ENCODE peak calls at places on chromosomes 2 and 18, in six cellular contexts. One of them, this sample, is unnamed.

GRCh38 chr2:24873619-24874018 is 46.4 kb downstream of the ADCY3 start:
- DNase-seq in fibroblast of mammary gland: peak; percentile 38
- DNase-seq in prostate gland: no peak
- DNase-seq in WERI-Rb-1: no peak
- DNase-seq in BJ: no peak
- DNase-seq in tibial nerve: peak; percentile 69
- DNase-seq in this sample: no peak

GRCh38 chr2:231464576-231465540 is 574 bp upstream of the NCL start:
- DNase-seq in WERI-Rb-1: peak; percentile 97
- DNase-seq in BJ: no peak
- DNase-seq in tibial nerve: peak; percentile 98
- DNase-seq in fibroblast of mammary gland: peak; percentile 28
- DNase-seq in prostate gland: peak; percentile 99
- DNase-seq in this sample: no peak

GRCh38 chr2:27118525-27119329 is at the start of gene CGREF1:
- DNase-seq in fibroblast of mammary gland: no peak
- DNase-seq in BJ: no peak
- DNase-seq in WERI-Rb-1: peak; percentile 56
- DNase-seq in tibial nerve: no peak
- DNase-seq in prostate gland: no peak
- DNase-seq in this sample: no peak

GRCh38 chr2:50125230-50125629 is 906.7 kb downstream of the NRXN1 start:
- DNase-seq in BJ: no peak
- DNase-seq in tibial nerve: no peak
- DNase-seq in prostate gland: no peak
- DNase-seq in fibroblast of mammary gland: no peak
- DNase-seq in WERI-Rb-1: no peak
- DNase-seq in this sample: no peak

GRCh38 chr2:64524604-64525322 is 635 bp downstream of the AFTPH start:
- DNase-seq in prostate gland: peak; percentile 22
- DNase-seq in fibroblast of mammary gland: no peak
- DNase-seq in WERI-Rb-1: peak; percentile 46
- DNase-seq in BJ: no peak
- DNase-seq in tibial nerve: no peak
- DNase-seq in this sample: no peak

GRCh38 chr2:156320491-156320896 is 12.0 kb downstream of the NR4A2 start:
- DNase-seq in BJ: no peak
- DNase-seq in fibroblast of mammary gland: peak; percentile 59
- DNase-seq in prostate gland: no peak
- DNase-seq in tibial nerve: no peak
- DNase-seq in WERI-Rb-1: peak; percentile 73
- DNase-seq in this sample: no peak

GRCh38 chr2:211347328-211347727 is 790.9 kb downstream of the CPS1 start:
- DNase-seq in fibroblast of mammary gland: no peak
- DNase-seq in prostate gland: no peak
- DNase-seq in BJ: no peak
- DNase-seq in tibial nerve: no peak
- DNase-seq in WERI-Rb-1: no peak
- DNase-seq in this sample: no peak

GRCh38 chr2:176652300-176653182 is 383.3 kb downstream of the MTX2 start:
- DNase-seq in tibial nerve: peak; percentile 29
- DNase-seq in fibroblast of mammary gland: peak; percentile 74
- DNase-seq in WERI-Rb-1: peak; percentile 14
- DNase-seq in BJ: no peak
- DNase-seq in prostate gland: peak; percentile 8
- DNase-seq in this sample: peak; percentile 28

GRCh38 chr2:27685577-27685976 is 21.9 kb downstream of the SLC4A1AP start:
- DNase-seq in tibial nerve: no peak
- DNase-seq in fibroblast of mammary gland: no peak
- DNase-seq in BJ: no peak
- DNase-seq in WERI-Rb-1: no peak
- DNase-seq in prostate gland: no peak
- DNase-seq in this sample: no peak

GRCh38 chr2:42618972-42619371 is 50.5 kb downstream of the MTA3 start:
- DNase-seq in prostate gland: no peak
- DNase-seq in WERI-Rb-1: no peak
- DNase-seq in fibroblast of mammary gland: peak; percentile 53
- DNase-seq in tibial nerve: no peak
- DNase-seq in BJ: peak; percentile 26
- DNase-seq in this sample: peak; percentile 15

GRCh38 chr18:35467624-35468016 is 30.1 kb downstream of the INO80C start:
- DNase-seq in BJ: no peak
- DNase-seq in fibroblast of mammary gland: no peak
- DNase-seq in tibial nerve: no peak
- DNase-seq in prostate gland: no peak
- DNase-seq in WERI-Rb-1: no peak
- DNase-seq in this sample: no peak

GRCh38 chr18:35469696-35470095 is 28.1 kb downstream of the INO80C start:
- DNase-seq in prostate gland: no peak
- DNase-seq in BJ: no peak
- DNase-seq in tibial nerve: no peak
- DNase-seq in fibroblast of mammary gland: peak; percentile 16
- DNase-seq in WERI-Rb-1: no peak
- DNase-seq in this sample: no peak

GRCh38 chr18:35466334-35466733 is 31.4 kb downstream of the INO80C start:
- DNase-seq in WERI-Rb-1: no peak
- DNase-seq in BJ: no peak
- DNase-seq in fibroblast of mammary gland: no peak
- DNase-seq in prostate gland: no peak
- DNase-seq in tibial nerve: no peak
- DNase-seq in this sample: no peak

GRCh38 chr18:35464731-35465728 is 32.7 kb downstream of the INO80C start:
- DNase-seq in prostate gland: no peak
- DNase-seq in tibial nerve: no peak
- DNase-seq in fibroblast of mammary gland: no peak
- DNase-seq in BJ: no peak
- DNase-seq in WERI-Rb-1: no peak
- DNase-seq in this sample: no peak

GRCh38 chr18:35466815-35467623 is 30.7 kb downstream of the INO80C start:
- DNase-seq in BJ: no peak
- DNase-seq in prostate gland: no peak
- DNase-seq in tibial nerve: no peak
- DNase-seq in WERI-Rb-1: no peak
- DNase-seq in fibroblast of mammary gland: no peak
- DNase-seq in this sample: no peak
- H3K4me3 ChIP-seq in BJ: no peak overlapping the region
- H3K4me3 ChIP-seq in prostate gland: no peak overlapping the region
- H3K4me3 ChIP-seq in tibial nerve: no peak overlapping the region
- H3K4me3 ChIP-seq in WERI-Rb-1: no peak overlapping the region
- H3K4me3 ChIP-seq in fibroblast of mammary gland: no peak overlapping the region
- H3K4me3 ChIP-seq in this sample: no peak overlapping the region

GRCh38 chr2:44951714-44952113 is 10.2 kb downstream of the SIX3 start:
- DNase-seq in tibial nerve: no peak
- DNase-seq in prostate gland: no peak
- DNase-seq in fibroblast of mammary gland: no peak
- DNase-seq in WERI-Rb-1: no peak
- DNase-seq in BJ: no peak
- DNase-seq in this sample: no peak
- H3K4me3 ChIP-seq in tibial nerve: peak overlapping the region; percentile 13
- H3K4me3 ChIP-seq in prostate gland: no peak overlapping the region
- H3K4me3 ChIP-seq in fibroblast of mammary gland: no peak overlapping the region
- H3K4me3 ChIP-seq in WERI-Rb-1: no peak overlapping the region
- H3K4me3 ChIP-seq in BJ: no peak overlapping the region
- H3K4me3 ChIP-seq in this sample: peak overlapping the region; percentile 25

DNA sequence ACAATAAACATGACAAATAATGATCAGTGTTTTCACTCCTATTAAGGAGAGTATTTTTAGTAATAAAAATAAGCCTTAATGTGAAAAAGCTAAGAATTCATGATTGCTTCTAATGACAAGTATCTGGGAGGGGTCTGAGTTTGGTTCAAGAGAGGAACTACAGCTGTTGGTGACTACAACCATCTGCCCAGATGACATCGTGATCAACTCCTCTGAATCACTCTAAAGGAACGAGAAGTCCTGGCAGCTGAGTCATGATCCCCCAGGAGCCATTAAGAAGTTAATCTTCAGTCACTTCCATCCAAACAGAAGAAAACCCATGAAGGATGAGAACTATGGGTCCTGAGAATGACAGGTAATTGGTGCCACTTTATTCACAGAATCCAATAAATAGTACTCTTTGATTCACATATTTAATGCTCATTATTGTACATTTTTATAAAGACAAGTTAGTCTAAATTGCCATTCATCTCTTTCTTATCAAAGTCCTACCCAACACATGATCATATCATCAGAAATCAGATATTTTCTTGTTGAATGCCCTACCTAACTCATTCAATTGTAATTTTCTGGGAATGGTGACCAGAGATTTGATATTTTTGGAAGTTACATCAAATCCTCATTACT is 6.8 kb downstream of the TFPI start:
- DNase-seq in prostate gland: no peak
- DNase-seq in tibial nerve: peak; percentile 82
- DNase-seq in WERI-Rb-1: peak; percentile 14
- DNase-seq in fibroblast of mammary gland: peak; percentile 98
- DNase-seq in BJ: peak; percentile 83
- DNase-seq in this sample: peak; percentile 94
- H3K4me3 ChIP-seq in prostate gland: no peak overlapping the region
- H3K4me3 ChIP-seq in tibial nerve: no peak overlapping the region
- H3K4me3 ChIP-seq in WERI-Rb-1: no peak overlapping the region
- H3K4me3 ChIP-seq in fibroblast of mammary gland: no peak overlapping the region
- H3K4me3 ChIP-seq in BJ: no peak overlapping the region
- H3K4me3 ChIP-seq in this sample: no peak overlapping the region

GRCh38 chr2:48512586-48512985 is 17.4 kb upstream of the STON1 start:
- DNase-seq in WERI-Rb-1: no peak
- DNase-seq in tibial nerve: no peak
- DNase-seq in BJ: no peak
- DNase-seq in prostate gland: no peak
- DNase-seq in fibroblast of mammary gland: no peak
- DNase-seq in this sample: no peak
- H3K4me3 ChIP-seq in WERI-Rb-1: no peak overlapping the region
- H3K4me3 ChIP-seq in tibial nerve: no peak overlapping the region
- H3K4me3 ChIP-seq in BJ: no peak overlapping the region
- H3K4me3 ChIP-seq in prostate gland: no peak overlapping the region
- H3K4me3 ChIP-seq in fibroblast of mammary gland: no peak overlapping the region
- H3K4me3 ChIP-seq in this sample: no peak overlapping the region

DNA sequence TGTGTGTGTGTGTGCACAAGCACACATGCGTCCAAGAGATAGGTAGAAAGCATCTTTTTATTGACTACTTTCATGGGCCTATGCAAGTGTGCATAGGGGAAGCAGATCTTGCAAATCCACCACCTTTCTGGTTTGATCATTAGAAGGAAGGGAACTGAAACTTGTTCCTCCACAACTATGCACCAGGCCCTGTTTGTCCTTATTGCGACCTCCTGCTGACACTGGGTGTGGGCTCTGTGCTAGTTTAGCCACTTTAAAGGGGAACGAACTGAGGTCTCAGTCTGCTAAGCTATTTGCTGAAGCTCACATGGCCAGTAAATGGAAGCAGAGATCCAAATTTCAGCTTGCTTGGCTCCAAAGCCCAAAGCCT is 32.1 kb upstream of the INSIG2 start:
- DNase-seq in fibroblast of mammary gland: no peak
- DNase-seq in tibial nerve: peak; percentile 13
- DNase-seq in BJ: no peak
- DNase-seq in WERI-Rb-1: no peak
- DNase-seq in prostate gland: peak; percentile 10
- DNase-seq in this sample: no peak
- H3K4me3 ChIP-seq in fibroblast of mammary gland: no peak overlapping the region
- H3K4me3 ChIP-seq in tibial nerve: no peak overlapping the region
- H3K4me3 ChIP-seq in BJ: no peak overlapping the region
- H3K4me3 ChIP-seq in WERI-Rb-1: no peak overlapping the region
- H3K4me3 ChIP-seq in prostate gland: no peak overlapping the region
- H3K4me3 ChIP-seq in this sample: no peak overlapping the region

This sample was measured in skeletal muscle cell.